ENCODE peak calls at places on chromosomes 5 and 9, in five cellular contexts. B is Ammon's horn, N is tibial artery, L is aorta, Y is left ventricle myocardium superior. O is an unnamed sample.

GRCh38 chr9:12697719-12698118 is 4.5 kb downstream of the TYRP1 start:
- DNase-seq in N (no peak), L (no peak), Y (no peak), B (no peak), O (no peak)

GRCh38 chr5:72034710-72035109 is 72.6 kb upstream of the MAP1B start:
- DNase-seq in B (no peak), N (no peak), Y (no peak), L (no peak), O (no peak)

GRCh38 chr5:100852051-100852450 is 51.0 kb downstream of the ST8SIA4 start:
- DNase-seq in B (no peak), N (no peak), Y (no peak), L (no peak), O (no peak)

GRCh38 chr9:86175223-86175622 is 75.9 kb upstream of the GOLM1 start:
- DNase-seq in N (no peak), L (no peak), Y (no peak), B (no peak), O (no peak)

GRCh38 chr5:61563401-61563800 is 231.3 kb downstream of the ZSWIM6 start:
- DNase-seq in B (no peak), Y (no peak), N (no peak), L (no peak), O (no peak)

GRCh38 chr9:110582156-110582555 is 2.6 kb upstream of the SVEP1 start:
- DNase-seq in Y (no peak), B (no peak), L (no peak), N (no peak), O (no peak)

GRCh38 chr5:170221319-170221718 is 11.5 kb upstream of the C5orf58 start:
- DNase-seq in B (peak; percentile 75), Y (no peak), L (no peak), N (no peak), O (peak; percentile 70)

GRCh38 chr5:58458851-58459275 is 1.0 kb downstream of the PLK2 start:
- DNase-seq in L (no peak), B (no peak), Y (no peak), N (no peak), O (no peak)

GRCh38 chr9:20495133-20495532 is 127.2 kb downstream of the MLLT3 start:
- DNase-seq in L (no peak), Y (no peak), N (no peak), B (no peak), O (no peak)

GRCh38 chr5:121109817-121110216 is 645.7 kb downstream of the PRR16 start:
- DNase-seq in Y (no peak), L (no peak), B (no peak), N (no peak), O (no peak)

O was measured in globus pallidus.